ENCODE peak calls at places on chromosomes 13 and 19, in eight cellular contexts. One of them, this sample, is unnamed.

GRCh38 chr13:35460061-35460460 is 16.4 kb downstream of the MAB21L1 start:
- DNase-seq in neural progenitor cell: no peak
- DNase-seq in right lobe of liver: no peak
- DNase-seq in cardiac fibroblast: no peak
- DNase-seq in kidney epithelial cell: no peak
- DNase-seq in stomach: no peak
- DNase-seq in brain microvascular endothelial cell: no peak
- DNase-seq in RWPE1: no peak
- DNase-seq in this sample: no peak

GRCh38 chr13:93559718-93560117 is 333.1 kb downstream of the GPC6 start:
- DNase-seq in neural progenitor cell: no peak
- DNase-seq in kidney epithelial cell: peak
- DNase-seq in cardiac fibroblast: peak
- DNase-seq in stomach: no peak
- DNase-seq in brain microvascular endothelial cell: peak
- DNase-seq in right lobe of liver: no peak
- DNase-seq in RWPE1: peak
- DNase-seq in this sample: no peak

GRCh38 chr13:113397606-113398425 is 33.9 kb upstream of the GRTP1 start:
- DNase-seq in RWPE1: no peak
- DNase-seq in right lobe of liver: peak
- DNase-seq in stomach: no peak
- DNase-seq in neural progenitor cell: no peak
- DNase-seq in brain microvascular endothelial cell: no peak
- DNase-seq in cardiac fibroblast: no peak
- DNase-seq in kidney epithelial cell: no peak
- DNase-seq in this sample: no peak

GRCh38 chr19:5669212-5669611 is 11.1 kb downstream of the MICOS13 start:
- DNase-seq in right lobe of liver: no peak
- DNase-seq in stomach: no peak
- DNase-seq in cardiac fibroblast: no peak
- DNase-seq in RWPE1: no peak
- DNase-seq in neural progenitor cell: no peak
- DNase-seq in kidney epithelial cell: no peak
- DNase-seq in brain microvascular endothelial cell: no peak
- DNase-seq in this sample: no peak

GRCh38 chr13:36258831-36259230 is 38.8 kb downstream of the CCDC169 start:
- DNase-seq in RWPE1: no peak
- DNase-seq in cardiac fibroblast: no peak
- DNase-seq in brain microvascular endothelial cell: no peak
- DNase-seq in neural progenitor cell: no peak
- DNase-seq in right lobe of liver: no peak
- DNase-seq in stomach: no peak
- DNase-seq in kidney epithelial cell: no peak
- DNase-seq in this sample: no peak

GRCh38 chr19:55258476-55258827 is 365 bp downstream of the PPP6R1 start:
- DNase-seq in cardiac fibroblast: no peak
- DNase-seq in kidney epithelial cell: no peak
- DNase-seq in stomach: no peak
- DNase-seq in neural progenitor cell: peak
- DNase-seq in RWPE1: no peak
- DNase-seq in brain microvascular endothelial cell: no peak
- DNase-seq in right lobe of liver: no peak
- DNase-seq in this sample: peak

GRCh38 chr13:76812971-76813691 is 73.1 kb downstream of the KCTD12 start:
- DNase-seq in cardiac fibroblast: peak
- DNase-seq in stomach: no peak
- DNase-seq in kidney epithelial cell: no peak
- DNase-seq in neural progenitor cell: no peak
- DNase-seq in right lobe of liver: no peak
- DNase-seq in brain microvascular endothelial cell: no peak
- DNase-seq in RWPE1: no peak
- DNase-seq in this sample: no peak

GRCh38 chr19:38266981-38267597 is 2.7 kb downstream of the SPINT2 start:
- DNase-seq in RWPE1: peak
- DNase-seq in kidney epithelial cell: peak
- DNase-seq in brain microvascular endothelial cell: peak
- DNase-seq in stomach: no peak
- DNase-seq in cardiac fibroblast: peak
- DNase-seq in neural progenitor cell: no peak
- DNase-seq in right lobe of liver: no peak
- DNase-seq in this sample: no peak

GRCh38 chr13:106548064-106548696 is 12.7 kb upstream of the EFNB2 start:
- DNase-seq in RWPE1: no peak
- DNase-seq in neural progenitor cell: no peak
- DNase-seq in stomach: no peak
- DNase-seq in cardiac fibroblast: peak
- DNase-seq in right lobe of liver: no peak
- DNase-seq in brain microvascular endothelial cell: peak
- DNase-seq in kidney epithelial cell: no peak
- DNase-seq in this sample: no peak

GRCh38 chr13:51231456-51231855 is 9.3 kb downstream of the FAM124A start:
- DNase-seq in kidney epithelial cell: no peak
- DNase-seq in brain microvascular endothelial cell: no peak
- DNase-seq in right lobe of liver: no peak
- DNase-seq in RWPE1: no peak
- DNase-seq in neural progenitor cell: no peak
- DNase-seq in cardiac fibroblast: no peak
- DNase-seq in stomach: no peak
- DNase-seq in this sample: no peak

GRCh38 chr13:74715718-74716117 is 581.5 kb upstream of the KLF12 start:
- DNase-seq in kidney epithelial cell: no peak
- DNase-seq in right lobe of liver: no peak
- DNase-seq in stomach: no peak
- DNase-seq in cardiac fibroblast: peak
- DNase-seq in neural progenitor cell: no peak
- DNase-seq in RWPE1: no peak
- DNase-seq in brain microvascular endothelial cell: no peak
- DNase-seq in this sample: no peak

GRCh38 chr13:66886248-66886647 is 343.9 kb downstream of the PCDH9 start:
- DNase-seq in kidney epithelial cell: no peak
- DNase-seq in RWPE1: no peak
- DNase-seq in brain microvascular endothelial cell: no peak
- DNase-seq in cardiac fibroblast: no peak
- DNase-seq in right lobe of liver: no peak
- DNase-seq in neural progenitor cell: peak
- DNase-seq in stomach: no peak
- DNase-seq in this sample: no peak

GRCh38 chr13:24670927-24671326 is 9.3 kb upstream of the ATP12A start:
- DNase-seq in RWPE1: peak
- DNase-seq in kidney epithelial cell: no peak
- DNase-seq in brain microvascular endothelial cell: peak
- DNase-seq in neural progenitor cell: peak
- DNase-seq in cardiac fibroblast: peak
- DNase-seq in right lobe of liver: peak
- DNase-seq in stomach: no peak
- DNase-seq in this sample: no peak

DNA sequence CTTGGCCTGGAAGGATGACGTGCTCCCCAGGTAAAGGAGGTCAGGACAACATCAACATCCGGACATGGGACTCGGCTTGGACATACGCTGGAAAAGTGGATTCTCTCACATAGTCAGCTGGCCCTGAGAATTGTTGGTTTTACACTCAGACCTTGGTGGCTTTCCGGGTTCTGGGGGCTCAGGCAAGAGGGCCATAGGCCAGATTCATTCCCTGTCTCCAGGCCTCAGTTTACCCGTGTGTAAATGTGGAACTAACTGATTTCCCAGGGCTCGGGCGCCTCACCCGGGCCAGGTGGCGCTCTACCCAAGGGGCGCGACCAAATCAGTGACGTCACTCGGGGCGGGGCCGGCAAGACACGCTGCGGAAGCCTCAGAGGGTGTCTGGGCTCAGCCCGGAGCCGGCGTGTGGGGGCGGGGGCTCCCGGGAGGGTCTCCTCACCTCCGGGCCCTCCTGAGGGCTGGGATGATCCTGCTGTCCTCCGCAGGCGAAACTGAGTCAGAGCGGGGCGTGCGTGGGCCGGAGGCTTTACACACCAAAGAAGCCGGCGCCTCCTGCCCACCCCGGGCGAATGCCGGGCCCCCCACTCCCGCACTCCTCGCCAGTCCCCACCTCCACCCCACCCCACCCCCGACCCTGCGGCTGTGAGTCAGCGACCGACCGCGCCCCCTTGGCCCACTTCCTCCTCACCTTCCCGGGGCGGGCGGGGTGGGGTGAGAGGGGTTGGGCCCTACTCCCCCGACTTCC is 861 bp upstream of the VASP start:
- DNase-seq in right lobe of liver: peak
- DNase-seq in brain microvascular endothelial cell: peak
- DNase-seq in cardiac fibroblast: peak
- DNase-seq in neural progenitor cell: peak
- DNase-seq in kidney epithelial cell: peak
- DNase-seq in stomach: peak
- DNase-seq in RWPE1: peak
- DNase-seq in this sample: peak
- TF ChIP-seq CTCF in right lobe of liver: peak
- TF ChIP-seq CTCF in brain microvascular endothelial cell: peak
- TF ChIP-seq CTCF in cardiac fibroblast: peak
- TF ChIP-seq CTCF in neural progenitor cell: peak
- TF ChIP-seq CTCF in kidney epithelial cell: peak
- TF ChIP-seq CTCF in stomach: no peak
- TF ChIP-seq CTCF in RWPE1: peak
- TF ChIP-seq CTCF in this sample: peak

DNA sequence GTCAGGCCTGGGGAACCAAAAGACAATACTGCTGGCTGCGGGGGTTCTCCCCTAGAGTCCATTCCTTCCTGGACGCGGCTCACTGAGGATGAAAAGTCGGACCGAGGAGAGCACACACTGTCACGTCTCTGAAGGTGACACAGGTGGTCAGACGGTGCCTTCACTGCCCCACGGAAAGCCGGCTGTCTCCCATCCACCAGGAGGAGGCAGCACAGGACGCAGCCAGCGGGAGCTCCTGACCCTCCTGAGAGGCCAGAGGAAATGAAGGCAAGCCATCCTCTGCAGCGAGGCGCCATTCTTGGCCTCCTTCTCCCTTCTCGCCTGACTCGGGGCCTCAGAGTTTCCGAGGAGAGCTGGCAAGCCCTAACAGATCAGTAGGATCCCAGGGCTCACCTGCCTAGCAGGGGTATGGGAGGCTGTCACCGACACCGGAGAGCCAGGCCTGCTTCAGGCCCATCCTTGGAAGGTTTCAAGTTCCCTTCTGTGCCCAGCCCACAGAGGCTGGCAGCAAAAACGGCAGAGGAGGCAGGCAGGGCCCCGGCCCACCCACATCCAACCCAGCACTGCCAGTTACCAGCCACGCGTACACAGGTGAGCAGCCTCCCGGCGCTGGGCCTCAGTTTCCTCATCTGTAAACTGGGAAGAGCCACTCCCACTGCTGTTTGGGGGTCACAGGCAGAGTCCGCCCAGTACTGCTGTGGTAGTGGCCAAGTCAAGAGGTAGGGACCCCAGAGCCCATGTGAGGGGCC is 4.5 kb downstream of the REXO1 start:
- DNase-seq in neural progenitor cell: peak
- DNase-seq in cardiac fibroblast: no peak
- DNase-seq in right lobe of liver: no peak
- DNase-seq in RWPE1: no peak
- DNase-seq in brain microvascular endothelial cell: no peak
- DNase-seq in kidney epithelial cell: no peak
- DNase-seq in stomach: no peak
- DNase-seq in this sample: no peak
- TF ChIP-seq CTCF in neural progenitor cell: peak
- TF ChIP-seq CTCF in cardiac fibroblast: peak
- TF ChIP-seq CTCF in right lobe of liver: no peak
- TF ChIP-seq CTCF in RWPE1: no peak
- TF ChIP-seq CTCF in brain microvascular endothelial cell: peak
- TF ChIP-seq CTCF in kidney epithelial cell: peak
- TF ChIP-seq CTCF in stomach: no peak
- TF ChIP-seq CTCF in this sample: no peak

DNA sequence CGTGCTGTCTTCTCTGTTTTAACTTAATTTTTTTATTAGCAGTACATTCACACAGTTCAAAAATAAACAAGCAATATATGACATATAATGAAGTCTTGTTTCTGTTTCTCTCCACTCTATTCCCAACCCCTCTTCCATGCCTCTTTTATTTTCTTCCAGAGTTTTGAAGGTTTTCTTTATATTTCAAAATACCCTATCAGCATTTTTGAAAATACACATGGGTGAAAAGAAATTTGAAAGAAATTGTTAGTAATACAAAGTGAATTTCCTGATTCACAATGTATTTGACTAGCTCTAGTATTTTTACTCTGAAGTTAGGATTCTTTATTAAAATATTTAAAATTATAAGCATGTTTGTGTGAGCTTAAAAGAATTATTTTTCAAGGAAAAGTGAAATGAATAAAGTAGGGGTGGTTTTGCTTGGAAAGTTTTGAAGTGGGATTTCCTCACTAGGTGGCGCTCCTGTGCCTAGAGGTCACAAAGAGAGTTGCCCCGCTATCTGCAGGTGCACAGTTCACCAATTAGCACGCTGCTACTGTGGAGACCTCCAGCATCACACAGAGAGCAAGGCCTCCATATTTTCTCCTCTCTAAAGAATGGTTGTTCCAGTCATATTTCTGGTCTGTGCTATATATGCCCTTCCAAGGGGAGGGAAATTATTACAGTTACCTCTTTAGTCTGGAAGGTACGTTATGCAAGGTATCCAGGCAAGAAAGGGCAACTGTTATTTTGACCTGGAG is 37.6 kb downstream of the SOX21 start:
- DNase-seq in cardiac fibroblast: peak
- DNase-seq in RWPE1: peak
- DNase-seq in kidney epithelial cell: peak
- DNase-seq in brain microvascular endothelial cell: peak
- DNase-seq in stomach: peak
- DNase-seq in neural progenitor cell: peak
- DNase-seq in right lobe of liver: peak
- DNase-seq in this sample: peak
- TF ChIP-seq CTCF in cardiac fibroblast: peak
- TF ChIP-seq CTCF in RWPE1: peak
- TF ChIP-seq CTCF in kidney epithelial cell: peak
- TF ChIP-seq CTCF in brain microvascular endothelial cell: peak
- TF ChIP-seq CTCF in stomach: peak
- TF ChIP-seq CTCF in neural progenitor cell: peak
- TF ChIP-seq CTCF in right lobe of liver: peak
- TF ChIP-seq CTCF in this sample: peak

GRCh38 chr19:1312732-1313694 is 27.3 kb downstream of the EFNA2 start:
- DNase-seq in right lobe of liver: no peak
- DNase-seq in RWPE1: peak
- DNase-seq in stomach: no peak
- DNase-seq in cardiac fibroblast: peak
- DNase-seq in brain microvascular endothelial cell: peak
- DNase-seq in kidney epithelial cell: no peak
- DNase-seq in neural progenitor cell: peak
- DNase-seq in this sample: no peak

GRCh38 chr19:1311543-1312091 is 25.9 kb downstream of the EFNA2 start:
- DNase-seq in kidney epithelial cell: no peak
- DNase-seq in right lobe of liver: no peak
- DNase-seq in brain microvascular endothelial cell: no peak
- DNase-seq in cardiac fibroblast: no peak
- DNase-seq in RWPE1: no peak
- DNase-seq in stomach: no peak
- DNase-seq in neural progenitor cell: peak
- DNase-seq in this sample: no peak

GRCh38 chr19:1309977-1310852 is 24.5 kb downstream of the EFNA2 start:
- DNase-seq in right lobe of liver: no peak
- DNase-seq in kidney epithelial cell: no peak
- DNase-seq in stomach: no peak
- DNase-seq in cardiac fibroblast: no peak
- DNase-seq in brain microvascular endothelial cell: no peak
- DNase-seq in neural progenitor cell: no peak
- DNase-seq in RWPE1: no peak
- DNase-seq in this sample: no peak

GRCh38 chr19:1308718-1309117 is 23.0 kb downstream of the EFNA2 start:
- DNase-seq in brain microvascular endothelial cell: no peak
- DNase-seq in RWPE1: no peak
- DNase-seq in cardiac fibroblast: no peak
- DNase-seq in stomach: no peak
- DNase-seq in right lobe of liver: no peak
- DNase-seq in kidney epithelial cell: no peak
- DNase-seq in neural progenitor cell: no peak
- DNase-seq in this sample: no peak

GRCh38 chr19:1310853-1311180 is 25.1 kb downstream of the EFNA2 start:
- DNase-seq in brain microvascular endothelial cell: no peak
- DNase-seq in kidney epithelial cell: no peak
- DNase-seq in RWPE1: no peak
- DNase-seq in cardiac fibroblast: no peak
- DNase-seq in stomach: no peak
- DNase-seq in right lobe of liver: no peak
- DNase-seq in neural progenitor cell: peak
- DNase-seq in this sample: no peak
- TF ChIP-seq CTCF in brain microvascular endothelial cell: no peak
- TF ChIP-seq CTCF in kidney epithelial cell: no peak
- TF ChIP-seq CTCF in RWPE1: no peak
- TF ChIP-seq CTCF in cardiac fibroblast: no peak
- TF ChIP-seq CTCF in stomach: no peak
- TF ChIP-seq CTCF in right lobe of liver: no peak
- TF ChIP-seq CTCF in neural progenitor cell: no peak
- TF ChIP-seq CTCF in this sample: no peak